ENCODE peak calls at places on chromosome 1, in seven cellular contexts. Q is HCT116, X is esophagus squamous epithelium, U is H54, H is HepG2, V is heart left ventricle, N is Peyer's patch. A is an unnamed sample.

GRCh38 chr1:176880954-176881595 is 283.4 kb downstream of the ASTN1 start:
- DNase-seq in V (peak; percentile 71), N (peak; percentile 71), U (peak; percentile 65), Q (peak; percentile 51), H (peak; percentile 52), X (no peak), A (peak; percentile 65)

GRCh38 chr1:221886311-221887090 is 144.6 kb upstream of the DUSP10 start:
- DNase-seq in N (no peak), Q (no peak), H (no peak), U (peak; percentile 24), X (no peak), V (no peak), A (no peak)

GRCh38 chr1:203769505-203770343 is 4.7 kb downstream of the LAX1 start:
- DNase-seq in U (no peak), V (peak; percentile 78), H (peak; percentile 73), Q (no peak), X (no peak), N (peak; percentile 92), A (peak; percentile 63)

GRCh38 chr1:208997726-208998312 is 585.7 kb upstream of the CAMK1G start:
- DNase-seq in U (no peak), X (no peak), V (no peak), N (no peak), Q (no peak), H (no peak), A (no peak)

GRCh38 chr1:150383629-150384318 is 19.8 kb downstream of the RPRD2 start:
- DNase-seq in N (no peak), V (no peak), H (no peak), U (no peak), Q (no peak), X (no peak), A (no peak)

GRCh38 chr1:23010734-23011449 is 4.8 kb downstream of the TEX46 start:
- DNase-seq in N (no peak), U (peak; percentile 54), H (no peak), Q (peak; percentile 49), X (no peak), V (no peak), A (no peak)

GRCh38 chr1:214537219-214537618 is 14.2 kb downstream of the PTPN14 start:
- DNase-seq in V (no peak), X (no peak), Q (no peak), H (no peak), N (no peak), U (no peak), A (no peak)

GRCh38 chr1:63731117-63732043 is 42.4 kb upstream of the ROR1 start:
- DNase-seq in X (no peak), U (peak; percentile 47), Q (peak; percentile 81), V (peak; percentile 31), H (no peak), N (peak; percentile 53), A (no peak)

GRCh38 chr1:95116666-95117206 is 419 bp upstream of the TLCD4 start:
- DNase-seq in Q (peak; percentile 57), V (peak; percentile 61), X (no peak), N (peak; percentile 83), H (peak; percentile 77), U (peak; percentile 55), A (peak; percentile 38)

GRCh38 chr1:9207086-9207485 is 27.5 kb upstream of the H6PD start:
- DNase-seq in V (no peak), H (no peak), X (no peak), U (no peak), N (no peak), Q (no peak), A (no peak)

GRCh38 chr1:187338762-187339412 is 510.1 kb downstream of the PLA2G4A start:
- DNase-seq in Q (no peak), H (no peak), X (no peak), V (no peak), U (no peak), N (no peak), A (no peak)

GRCh38 chr1:178168535-178168934 is 74.6 kb downstream of the RASAL2 start:
- DNase-seq in X (no peak), V (no peak), N (no peak), Q (no peak), U (no peak), H (no peak), A (no peak)

GRCh38 chr1:56453722-56454078 is 125.7 kb downstream of the PLPP3 start:
- DNase-seq in N (no peak), X (no peak), Q (no peak), U (no peak), V (no peak), H (no peak), A (no peak)

GRCh38 chr1:35448344-35448801 is 108.8 kb downstream of the KIAA0319L start:
- DNase-seq in U (peak; percentile 59), H (peak; percentile 39), X (no peak), N (no peak), Q (no peak), V (no peak), A (no peak)

GRCh38 chr1:31761883-31762282 is 2.3 kb downstream of the ADGRB2 start:
- DNase-seq in X (no peak), V (no peak), Q (no peak), N (no peak), U (no peak), H (no peak), A (no peak)

GRCh38 chr1:54952950-54953718 is 27.3 kb upstream of the TMEM61 start:
- DNase-seq in U (no peak), X (no peak), H (peak; percentile 39), V (no peak), Q (no peak), N (no peak), A (no peak)

GRCh38 chr1:17434591-17434990 is 4.9 kb downstream of the RCC2 start:
- DNase-seq in U (no peak), Q (no peak), X (no peak), N (no peak), H (no peak), V (no peak), A (no peak)

GRCh38 chr1:28290851-28291250 is 31.5 kb downstream of the SESN2 start:
- DNase-seq in Q (no peak), X (no peak), H (peak; percentile 84), V (no peak), N (peak; percentile 62), U (no peak), A (no peak)

GRCh38 chr1:208030320-208031091 is 119.6 kb upstream of the CD34 start:
- DNase-seq in X (no peak), N (no peak), Q (no peak), V (peak; percentile 86), U (no peak), H (no peak), A (no peak)

GRCh38 chr1:91650764-91651163 is 150.1 kb downstream of the CDC7 start:
- DNase-seq in U (peak; percentile 91), X (no peak), N (peak; percentile 75), V (peak; percentile 85), Q (no peak), H (no peak), A (no peak)

GRCh38 chr1:66446261-66447001 is 87.5 kb upstream of the SGIP1 start:
- DNase-seq in Q (peak; percentile 74), U (peak; percentile 6), X (no peak), N (no peak), H (peak; percentile 47), V (no peak), A (no peak)

DNA sequence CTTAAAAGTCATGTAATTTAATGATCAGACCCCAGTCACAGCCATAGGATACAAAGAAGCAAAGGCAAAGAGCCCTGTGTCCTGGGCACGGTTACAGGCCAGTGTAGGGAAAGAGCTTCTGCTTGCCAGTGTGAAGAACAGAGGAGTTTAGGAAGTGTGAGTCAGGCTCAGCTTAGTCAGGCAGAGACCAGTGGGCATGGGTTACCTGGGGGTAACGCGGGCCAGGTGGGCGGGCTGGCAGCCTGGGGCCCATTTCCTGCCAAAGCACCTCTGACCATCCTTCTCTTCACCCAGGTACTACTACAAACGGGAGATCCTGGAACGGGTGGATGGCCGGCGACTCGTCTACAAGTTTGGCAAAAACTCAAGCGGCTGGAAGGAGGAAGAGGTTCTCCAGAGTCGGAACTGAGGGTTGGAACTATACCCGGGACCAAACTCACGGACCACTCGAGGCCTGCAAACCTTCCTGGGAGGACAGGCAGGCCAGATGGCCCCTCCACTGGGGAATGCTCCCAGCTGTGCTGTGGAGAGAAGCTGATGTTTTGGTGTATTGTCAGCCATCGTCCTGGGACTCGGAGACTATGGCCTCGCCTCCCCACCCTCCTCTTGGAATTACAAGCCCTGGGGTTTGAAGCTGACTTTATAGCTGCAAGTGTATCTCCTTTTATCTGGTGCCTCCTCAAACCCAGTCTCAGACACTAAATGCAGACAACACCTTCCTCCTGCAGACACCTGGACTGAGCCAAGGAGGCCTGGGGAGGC is 4.7 kb downstream of the ELF3 start:
- DNase-seq in X (no peak), Q (no peak), U (no peak), V (no peak), H (no peak), N (no peak), A (no peak)
- TF ChIP-seq POLR2A in X (no peak), Q (no peak), U (no peak), V (no peak), H (no peak), N (peak; percentile 8), A (no peak)

DNA sequence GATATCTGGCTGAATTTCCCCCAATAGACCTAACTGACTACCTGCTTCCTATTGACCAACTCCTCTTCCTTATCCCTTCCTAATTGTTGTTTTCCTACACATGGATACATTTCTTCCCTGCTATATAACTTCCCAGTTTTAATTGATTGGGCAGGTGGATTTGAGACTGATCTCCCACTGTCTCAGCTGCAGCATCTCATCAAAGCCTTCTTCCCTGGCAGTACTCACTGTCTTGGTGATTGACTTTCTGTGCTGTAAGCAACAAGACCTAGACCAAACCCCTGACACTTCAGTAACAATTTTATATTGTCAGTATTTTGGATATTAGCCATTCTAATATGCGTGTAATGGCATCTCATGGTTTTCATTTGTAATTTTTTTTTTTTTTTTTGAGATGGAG is 11.3 kb upstream of the PLA2G2A start:
- DNase-seq in X (no peak), H (no peak), U (no peak), V (no peak), Q (no peak), N (no peak), A (no peak)
- TF ChIP-seq POLR2A in X (no peak), H (no peak), U (no peak), V (no peak), Q (no peak), N (no peak), A (no peak)

GRCh38 chr1:59061876-59062275 is 235.0 kb upstream of the FGGY start:
- DNase-seq in N (peak; percentile 68), V (peak; percentile 79), Q (peak; percentile 32), H (no peak), X (no peak), U (no peak), A (peak; percentile 39)
- TF ChIP-seq POLR2A in N (no peak), V (peak; percentile 83), Q (no peak), H (no peak), X (peak; percentile 61), U (no peak), A (no peak)

DNA sequence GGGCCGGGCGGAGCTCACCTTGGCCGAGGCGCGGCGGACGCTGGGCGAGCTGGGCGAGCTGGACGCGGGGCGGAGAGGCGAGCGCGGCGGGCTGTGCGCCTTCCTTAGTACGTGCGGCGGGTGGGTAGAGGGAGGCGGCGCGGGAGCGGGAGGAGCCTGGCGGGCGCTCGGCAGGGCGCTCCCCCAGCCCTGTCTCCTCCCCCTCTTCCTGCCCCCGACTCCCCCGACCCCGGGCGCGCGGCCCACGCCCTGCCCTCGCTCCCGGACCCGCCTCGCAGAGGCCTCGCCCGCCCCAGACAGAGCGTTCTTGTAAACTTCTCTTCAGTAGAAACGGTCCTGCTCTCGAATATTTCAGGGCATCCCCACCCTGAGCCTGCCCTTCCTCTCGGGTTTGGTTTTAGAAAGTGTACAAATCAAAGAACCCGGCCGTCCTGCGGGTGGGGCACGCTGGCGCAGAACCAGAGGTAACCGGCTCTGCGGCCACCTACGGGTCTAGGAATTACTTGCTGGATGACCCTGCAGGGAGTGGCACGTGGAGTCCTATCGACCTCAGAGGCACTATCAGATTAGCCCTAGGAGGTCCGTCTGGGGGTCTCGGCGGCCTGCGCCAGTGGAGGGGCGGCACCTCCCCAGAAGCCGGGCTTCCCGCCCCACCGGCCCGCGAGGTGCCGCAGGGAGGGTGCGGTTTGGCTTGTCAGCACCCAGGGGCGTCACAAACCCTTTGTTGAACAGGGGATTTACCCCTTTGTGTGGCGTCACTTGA is at the start of gene S100A10:
- DNase-seq in U (no peak), Q (no peak), N (peak; percentile 93), H (peak; percentile 46), X (peak; percentile 35), V (peak; percentile 89), A (peak; percentile 77)
- TF ChIP-seq POLR2A in U (peak; percentile 98), Q (no peak), N (peak; percentile 86), H (no peak), X (peak; percentile 93), V (peak; percentile 77), A (no peak)

A was measured in breast epithelium.